ENCODE peak calls at places on chromosomes 3 and 15, in five cellular contexts. R, I, O, P and H are unnamed samples.

GRCh38 chr3:156605686-156606605 is 51.0 kb upstream of the SSR3 start:
- DNase-seq in R (no peak), I (no peak), O (peak), P (no peak), H (no peak)

GRCh38 chr3:51953445-51953844 is 1.7 kb upstream of the GPR62 start:
- DNase-seq in R (no peak), I (no peak), O (no peak), P (no peak), H (no peak)

GRCh38 chr15:95716708-95717107 is 613.8 kb upstream of the NR2F2 start:
- DNase-seq in R (no peak), I (no peak), O (no peak), P (no peak), H (no peak)

GRCh38 chr3:57006048-57006709 is 54.3 kb upstream of the SPATA12 start:
- DNase-seq in R (no peak), I (no peak), O (no peak), P (no peak), H (no peak)

GRCh38 chr3:44678480-44679116 is 30.1 kb downstream of the ZNF35 start:
- DNase-seq in R (no peak), I (no peak), O (no peak), P (no peak), H (peak)

GRCh38 chr15:29925227-29926082 is 103.2 kb upstream of the TJP1 start:
- DNase-seq in R (peak), I (peak), O (peak), P (peak), H (peak)

GRCh38 chr3:115022835-115023398 is 124.2 kb downstream of the ZBTB20 start:
- DNase-seq in R (no peak), I (no peak), O (no peak), P (no peak), H (no peak)

GRCh38 chr3:146557745-146558144 is 13.3 kb upstream of the PLSCR1 start:
- DNase-seq in R (no peak), I (no peak), O (no peak), P (no peak), H (no peak)

GRCh38 chr3:17076940-17077605 is 192.3 kb downstream of the PLCL2 start:
- DNase-seq in R (no peak), I (no peak), O (no peak), P (no peak), H (no peak)

GRCh38 chr3:64440498-64440897 is 215.2 kb upstream of the PRICKLE2 start:
- DNase-seq in R (no peak), I (no peak), O (no peak), P (no peak), H (no peak)

GRCh38 chr15:78749831-78750230 is 61.4 kb downstream of the ADAMTS7 start:
- DNase-seq in R (no peak), I (no peak), O (peak), P (peak), H (no peak)

GRCh38 chr15:92937880-92938279 is 37.8 kb downstream of the CHD2 start:
- DNase-seq in R (no peak), I (no peak), O (no peak), P (no peak), H (no peak)

GRCh38 chr3:138222888-138223287 is 35.8 kb downstream of the ARMC8 start:
- DNase-seq in R (no peak), I (no peak), O (no peak), P (no peak), H (no peak)

GRCh38 chr15:70149667-70150404 is 52.1 kb upstream of the TLE3 start:
- DNase-seq in R (no peak), I (no peak), O (no peak), P (no peak), H (no peak)

GRCh38 chr3:194340757-194341400 is 10.2 kb downstream of the CPN2 start:
- DNase-seq in R (no peak), I (no peak), O (no peak), P (no peak), H (no peak)

GRCh38 chr15:48501208-48501607 is 144.3 kb downstream of the FBN1 start:
- DNase-seq in R (no peak), I (no peak), O (no peak), P (no peak), H (no peak)